ENCODE peak calls at places on chromosome 21, in five cellular contexts. O is NCI-H2029; K is neural crest cell; W is NCI-H748 treated with DMSO at 0.1 percent for 48 hours; R is CD4-positive, alpha-beta T cell. B is an unnamed sample.
A peak's percentile ranks its signal among the peaks of the same experiment; 100 is the strongest.

GRCh38 chr21:21018841-21019240 is 20.6 kb downstream of the NCAM2 start:
- DNase-seq in O (no peak), K (no peak), W (no peak), R (no peak), B (no peak)

GRCh38 chr21:15140321-15141019 is 75.7 kb upstream of the NRIP1 start:
- DNase-seq in O (no peak), K (peak; percentile 27), W (no peak), R (no peak), B (no peak)

GRCh38 chr21:46157396-46157986 is 2.1 kb upstream of the FTCD start:
- DNase-seq in O (no peak), K (no peak), W (no peak), R (no peak), B (no peak)

GRCh38 chr21:39611547-39612190 is 1.1 kb upstream of the B3GALT5 start:
- DNase-seq in O (no peak), K (no peak), W (no peak), R (no peak), B (no peak)

GRCh38 chr21:36981049-36981391 is 14.6 kb upstream of the HLCS start:
- DNase-seq in O (no peak), K (no peak), W (no peak), R (no peak), B (no peak)

GRCh38 chr21:37886120-37886519 is 30.1 kb downstream of the KCNJ6 start:
- DNase-seq in O (no peak), K (no peak), W (no peak), R (no peak), B (no peak)

GRCh38 chr21:25323356-25323949 is 283.8 kb downstream of the MRPL39 start:
- DNase-seq in O (no peak), K (no peak), W (no peak), R (no peak), B (no peak)

GRCh38 chr21:35697321-35697808 is 363.0 kb downstream of the SETD4 start:
- DNase-seq in O (peak; percentile 81), K (no peak), W (peak; percentile 57), R (no peak), B (no peak)

GRCh38 chr21:36021251-36021837 is 39.0 kb downstream of the SETD4 start:
- DNase-seq in O (no peak), K (no peak), W (no peak), R (no peak), B (no peak)

GRCh38 chr21:43207868-43208267 is 39.1 kb downstream of the CRYAA start:
- DNase-seq in O (no peak), K (no peak), W (no peak), R (no peak), B (no peak)

GRCh38 chr21:31872452-31873274 is at the start of gene HUNK:
- DNase-seq in O (peak; percentile 22), K (peak; percentile 59), W (peak; percentile 57), R (no peak), B (peak; percentile 21)

GRCh38 chr21:39110431-39110830 is 72.8 kb downstream of the PSMG1 start:
- DNase-seq in O (no peak), K (no peak), W (no peak), R (no peak), B (no peak)

GRCh38 chr21:45248893-45249381 is 38.8 kb downstream of the POFUT2 start:
- DNase-seq in O (no peak), K (no peak), W (no peak), R (no peak), B (no peak)

GRCh38 chr21:29164330-29164942 is 34.0 kb downstream of the MAP3K7CL start:
- DNase-seq in O (no peak), K (no peak), W (peak; percentile 37), R (no peak), B (no peak)

GRCh38 chr21:21010698-21011097 is 12.5 kb downstream of the NCAM2 start:
- DNase-seq in O (no peak), K (no peak), W (no peak), R (no peak), B (no peak)

GRCh38 chr21:46504681-46505080 is 46.0 kb downstream of the DIP2A start:
- DNase-seq in O (no peak), K (no peak), W (no peak), R (no peak), B (no peak)

GRCh38 chr21:42733874-42734273 is 80.5 kb downstream of the PDE9A start:
- DNase-seq in O (no peak), K (no peak), W (no peak), R (no peak), B (no peak)

GRCh38 chr21:15171546-15171945 is 106.7 kb upstream of the NRIP1 start:
- DNase-seq in O (no peak), K (no peak), W (no peak), R (no peak), B (no peak)

GRCh38 chr21:37367301-37367757 is 756 bp downstream of the DYRK1A start:
- DNase-seq in O (no peak), K (no peak), W (no peak), R (peak; percentile 32), B (no peak)

GRCh38 chr21:29538115-29538514 is 239.4 kb downstream of the BACH1 start:
- DNase-seq in O (no peak), K (no peak), W (no peak), R (no peak), B (no peak)

GRCh38 chr21:37405629-37406028 is 39.1 kb downstream of the DYRK1A start:
- DNase-seq in O (no peak), K (no peak), W (no peak), R (no peak), B (no peak)

GRCh38 chr21:45982256-45982757 is 737 bp downstream of the COL6A1 start:
- DNase-seq in O (no peak), K (no peak), W (no peak), R (no peak), B (peak; percentile 14)

GRCh38 chr21:42658320-42659105 is 5.1 kb downstream of the PDE9A start:
- DNase-seq in O (no peak), K (no peak), W (no peak), R (no peak), B (no peak)

GRCh38 chr21:38740131-38740530 is 65.6 kb upstream of the ETS2 start:
- DNase-seq in O (peak; percentile 59), K (no peak), W (no peak), R (no peak), B (no peak)

GRCh38 chr21:42350899-42351543 is at the start of gene TFF2:
- DNase-seq in O (no peak), K (no peak), W (no peak), R (no peak), B (peak; percentile 10)

GRCh38 chr21:39630191-39630591 is 17.5 kb downstream of the B3GALT5 start:
- DNase-seq in O (no peak), K (no peak), W (no peak), R (no peak), B (no peak)

GRCh38 chr21:17343055-17343454 is 169.8 kb upstream of the CXADR start:
- DNase-seq in O (no peak), K (peak; percentile 8), W (no peak), R (no peak), B (no peak)

GRCh38 chr21:32807717-32808380 is 36.3 kb upstream of the PAXBP1 start:
- DNase-seq in O (no peak), K (no peak), W (no peak), R (no peak), B (no peak)

GRCh38 chr21:39118061-39118460 is 65.2 kb downstream of the PSMG1 start:
- DNase-seq in O (no peak), K (no peak), W (no peak), R (no peak), B (no peak)

GRCh38 chr21:45299026-45299863 is 11.6 kb upstream of the POFUT2 start:
- DNase-seq in O (no peak), K (no peak), W (no peak), R (no peak), B (no peak)

GRCh38 chr21:43361127-43361492 is 65.8 kb downstream of the SIK1 start:
- DNase-seq in O (no peak), K (no peak), W (no peak), R (peak; percentile 22), B (no peak)

GRCh38 chr21:43854773-43855633 is 10.0 kb upstream of the AGPAT3 start:
- DNase-seq in O (peak; percentile 25), K (no peak), W (no peak), R (no peak), B (no peak)

GRCh38 chr21:45972716-45973474 is 8.7 kb upstream of the COL6A1 start:
- DNase-seq in O (no peak), K (no peak), W (no peak), R (no peak), B (no peak)

GRCh38 chr21:31874817-31875216 is 2.0 kb downstream of the HUNK start:
- DNase-seq in O (no peak), K (no peak), W (no peak), R (no peak), B (no peak)

GRCh38 chr21:35058058-35058457 is 9.0 kb upstream of the RUNX1 start:
- DNase-seq in O (no peak), K (no peak), W (no peak), R (no peak), B (no peak)

GRCh38 chr21:45528981-45529784 is 13.1 kb downstream of the SLC19A1 start:
- DNase-seq in O (no peak), K (no peak), W (no peak), R (no peak), B (no peak)

GRCh38 chr21:34078915-34079314 is 5.5 kb downstream of the MRPS6 start:
- DNase-seq in O (no peak), K (no peak), W (no peak), R (no peak), B (no peak)

GRCh38 chr21:43778469-43779335 is 2.6 kb upstream of the CSTB start:
- DNase-seq in O (no peak), K (no peak), W (no peak), R (no peak), B (no peak)

B was measured in activated B cell treated with CpG ODN at 0.5 μM for 24 hours.